ENCODE peak calls at places on chromosome 5, in eight cellular contexts. One of them, this sample, is unnamed.

GRCh38 chr5:59517926-59518585 is 375.5 kb downstream of the PDE4D start:
- DNase-seq in SJSA1: no peak
- DNase-seq in cardiac fibroblast: peak; percentile 31
- DNase-seq in naive thymus-derived CD8-positive, alpha-beta T cell: no peak
- DNase-seq in T-helper 17 cell: no peak
- DNase-seq in mucosa of gallbladder: no peak
- DNase-seq in activated CD4-positive, alpha-beta T cell treated with anti-CD3 and anti-CD28 coated beads for 36 hours: no peak
- DNase-seq in stimulated activated CD4-positive, alpha-beta T cell treated with anti-CD3 and anti-CD28 coated beads, Interleukin-15, amount 100 ng/mL, for 24 hours: no peak
- DNase-seq in this sample: no peak

GRCh38 chr5:14127587-14127986 is 15.6 kb upstream of the TRIO start:
- DNase-seq in SJSA1: no peak
- DNase-seq in cardiac fibroblast: no peak
- DNase-seq in naive thymus-derived CD8-positive, alpha-beta T cell: no peak
- DNase-seq in T-helper 17 cell: no peak
- DNase-seq in mucosa of gallbladder: no peak
- DNase-seq in activated CD4-positive, alpha-beta T cell treated with anti-CD3 and anti-CD28 coated beads for 36 hours: no peak
- DNase-seq in stimulated activated CD4-positive, alpha-beta T cell treated with anti-CD3 and anti-CD28 coated beads, Interleukin-15, amount 100 ng/mL, for 24 hours: no peak
- DNase-seq in this sample: no peak

GRCh38 chr5:42767491-42768105 is 11.0 kb downstream of the CCDC152 start:
- DNase-seq in SJSA1: no peak
- DNase-seq in cardiac fibroblast: peak; percentile 55
- DNase-seq in naive thymus-derived CD8-positive, alpha-beta T cell: no peak
- DNase-seq in T-helper 17 cell: no peak
- DNase-seq in mucosa of gallbladder: no peak
- DNase-seq in activated CD4-positive, alpha-beta T cell treated with anti-CD3 and anti-CD28 coated beads for 36 hours: no peak
- DNase-seq in stimulated activated CD4-positive, alpha-beta T cell treated with anti-CD3 and anti-CD28 coated beads, Interleukin-15, amount 100 ng/mL, for 24 hours: no peak
- DNase-seq in this sample: no peak

GRCh38 chr5:140073296-140073695 is 30.2 kb upstream of the NRG2 start:
- DNase-seq in SJSA1: no peak
- DNase-seq in cardiac fibroblast: peak; percentile 33
- DNase-seq in naive thymus-derived CD8-positive, alpha-beta T cell: no peak
- DNase-seq in T-helper 17 cell: no peak
- DNase-seq in mucosa of gallbladder: no peak
- DNase-seq in activated CD4-positive, alpha-beta T cell treated with anti-CD3 and anti-CD28 coated beads for 36 hours: no peak
- DNase-seq in stimulated activated CD4-positive, alpha-beta T cell treated with anti-CD3 and anti-CD28 coated beads, Interleukin-15, amount 100 ng/mL, for 24 hours: no peak
- DNase-seq in this sample: no peak

GRCh38 chr5:79077680-79078365 is 8.3 kb downstream of the BHMT2 start:
- DNase-seq in SJSA1: no peak
- DNase-seq in cardiac fibroblast: no peak
- DNase-seq in naive thymus-derived CD8-positive, alpha-beta T cell: no peak
- DNase-seq in T-helper 17 cell: no peak
- DNase-seq in mucosa of gallbladder: no peak
- DNase-seq in activated CD4-positive, alpha-beta T cell treated with anti-CD3 and anti-CD28 coated beads for 36 hours: no peak
- DNase-seq in stimulated activated CD4-positive, alpha-beta T cell treated with anti-CD3 and anti-CD28 coated beads, Interleukin-15, amount 100 ng/mL, for 24 hours: no peak
- DNase-seq in this sample: no peak

GRCh38 chr5:140109050-140109817 is 4.7 kb upstream of the PURA start:
- DNase-seq in SJSA1: no peak
- DNase-seq in cardiac fibroblast: no peak
- DNase-seq in naive thymus-derived CD8-positive, alpha-beta T cell: no peak
- DNase-seq in T-helper 17 cell: no peak
- DNase-seq in mucosa of gallbladder: no peak
- DNase-seq in activated CD4-positive, alpha-beta T cell treated with anti-CD3 and anti-CD28 coated beads for 36 hours: no peak
- DNase-seq in stimulated activated CD4-positive, alpha-beta T cell treated with anti-CD3 and anti-CD28 coated beads, Interleukin-15, amount 100 ng/mL, for 24 hours: no peak
- DNase-seq in this sample: no peak

GRCh38 chr5:177006265-177006972 is at the start of gene UIMC1:
- DNase-seq in SJSA1: peak; percentile 95
- DNase-seq in cardiac fibroblast: peak; percentile 95
- DNase-seq in naive thymus-derived CD8-positive, alpha-beta T cell: peak; percentile 91
- DNase-seq in T-helper 17 cell: peak; percentile 88
- DNase-seq in mucosa of gallbladder: peak; percentile 92
- DNase-seq in activated CD4-positive, alpha-beta T cell treated with anti-CD3 and anti-CD28 coated beads for 36 hours: peak; percentile 96
- DNase-seq in stimulated activated CD4-positive, alpha-beta T cell treated with anti-CD3 and anti-CD28 coated beads, Interleukin-15, amount 100 ng/mL, for 24 hours: peak; percentile 93
- DNase-seq in this sample: peak; percentile 87

GRCh38 chr5:53063176-53063575 is 46.4 kb downstream of the MOCS2 start:
- DNase-seq in SJSA1: no peak
- DNase-seq in cardiac fibroblast: peak; percentile 38
- DNase-seq in naive thymus-derived CD8-positive, alpha-beta T cell: no peak
- DNase-seq in T-helper 17 cell: no peak
- DNase-seq in mucosa of gallbladder: no peak
- DNase-seq in activated CD4-positive, alpha-beta T cell treated with anti-CD3 and anti-CD28 coated beads for 36 hours: no peak
- DNase-seq in stimulated activated CD4-positive, alpha-beta T cell treated with anti-CD3 and anti-CD28 coated beads, Interleukin-15, amount 100 ng/mL, for 24 hours: no peak
- DNase-seq in this sample: no peak

GRCh38 chr5:172455511-172456061 is 1.3 kb upstream of the SH3PXD2B start:
- DNase-seq in SJSA1: no peak
- DNase-seq in cardiac fibroblast: peak; percentile 72
- DNase-seq in naive thymus-derived CD8-positive, alpha-beta T cell: no peak
- DNase-seq in T-helper 17 cell: no peak
- DNase-seq in mucosa of gallbladder: peak; percentile 43
- DNase-seq in activated CD4-positive, alpha-beta T cell treated with anti-CD3 and anti-CD28 coated beads for 36 hours: no peak
- DNase-seq in stimulated activated CD4-positive, alpha-beta T cell treated with anti-CD3 and anti-CD28 coated beads, Interleukin-15, amount 100 ng/mL, for 24 hours: no peak
- DNase-seq in this sample: no peak

GRCh38 chr5:171571663-171572062 is 152.2 kb downstream of the FGF18 start:
- DNase-seq in SJSA1: no peak
- DNase-seq in cardiac fibroblast: peak; percentile 57
- DNase-seq in naive thymus-derived CD8-positive, alpha-beta T cell: no peak
- DNase-seq in T-helper 17 cell: no peak
- DNase-seq in mucosa of gallbladder: no peak
- DNase-seq in activated CD4-positive, alpha-beta T cell treated with anti-CD3 and anti-CD28 coated beads for 36 hours: no peak
- DNase-seq in stimulated activated CD4-positive, alpha-beta T cell treated with anti-CD3 and anti-CD28 coated beads, Interleukin-15, amount 100 ng/mL, for 24 hours: no peak
- DNase-seq in this sample: no peak

GRCh38 chr5:26482817-26483375 is 555.5 kb downstream of the CDH9 start:
- DNase-seq in SJSA1: no peak
- DNase-seq in cardiac fibroblast: no peak
- DNase-seq in naive thymus-derived CD8-positive, alpha-beta T cell: no peak
- DNase-seq in T-helper 17 cell: no peak
- DNase-seq in mucosa of gallbladder: peak; percentile 17
- DNase-seq in activated CD4-positive, alpha-beta T cell treated with anti-CD3 and anti-CD28 coated beads for 36 hours: peak; percentile 16
- DNase-seq in stimulated activated CD4-positive, alpha-beta T cell treated with anti-CD3 and anti-CD28 coated beads, Interleukin-15, amount 100 ng/mL, for 24 hours: no peak
- DNase-seq in this sample: no peak

This sample was measured in effector CD8-positive, alpha-beta T cell.